ENCODE peak calls at places on chromosomes 3 and 15, in five cellular contexts. L is bronchial epithelial cell, N is K562, V is fibroblast of mammary gland, W is natural killer cell. D is an unnamed sample.

GRCh38 chr15:80989110-80989517 is 505 bp downstream of the MESD start:
- DNase-seq in L (no peak), N (peak; percentile 46), V (no peak), W (no peak), D (no peak)

GRCh38 chr15:25693321-25694237 is 169.5 kb downstream of the ATP10A start:
- DNase-seq in L (no peak), N (peak; percentile 46), V (peak; percentile 39), W (no peak), D (peak; percentile 20)

GRCh38 chr3:178054505-178054904 is 481.7 kb upstream of the KCNMB2 start:
- DNase-seq in L (no peak), N (no peak), V (peak; percentile 21), W (no peak), D (no peak)

GRCh38 chr3:71710906-71711494 is 14.2 kb downstream of the EIF4E3 start:
- DNase-seq in L (peak; percentile 59), N (peak; percentile 37), V (peak; percentile 71), W (no peak), D (peak; percentile 62)

GRCh38 chr3:51673802-51674654 is 3.0 kb downstream of the TEX264 start:
- DNase-seq in L (no peak), N (no peak), V (no peak), W (no peak), D (no peak)

GRCh38 chr3:111967651-111968274 is 11.1 kb upstream of the ABHD10 start:
- DNase-seq in L (peak; percentile 58), N (peak; percentile 47), V (peak; percentile 82), W (peak; percentile 66), D (peak; percentile 77)

GRCh38 chr3:142857056-142857455 is 31.8 kb downstream of the PCOLCE2 start:
- DNase-seq in L (peak; percentile 48), N (no peak), V (no peak), W (no peak), D (peak; percentile 38)

GRCh38 chr15:33516563-33516962 is 205.8 kb downstream of the RYR3 start:
- DNase-seq in L (no peak), N (no peak), V (no peak), W (no peak), D (no peak)

GRCh38 chr3:23611737-23612295 is 193.9 kb upstream of the UBE2E1 start:
- DNase-seq in L (peak; percentile 36), N (no peak), V (peak; percentile 57), W (no peak), D (peak; percentile 48)

DNA sequence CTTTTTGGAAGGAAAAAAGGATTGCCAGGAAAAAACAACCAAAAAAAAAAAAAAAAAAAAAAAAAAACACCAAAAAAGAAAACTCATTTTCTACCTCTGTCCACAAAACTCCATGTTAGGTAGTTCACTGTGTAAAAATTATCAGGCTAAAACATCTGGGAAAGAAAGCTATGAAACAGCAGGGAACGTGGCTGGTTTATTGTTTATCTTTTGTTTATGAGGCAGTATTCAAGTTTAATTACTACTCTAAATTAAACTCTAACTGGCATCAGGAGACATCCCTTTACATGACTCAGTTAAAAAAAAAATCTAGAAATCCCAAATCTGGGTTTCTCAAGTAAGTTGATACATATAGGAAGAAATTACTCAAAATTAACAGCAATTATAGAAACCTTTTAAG is 21.8 kb downstream of the MEIS2 start:
- DNase-seq in L (no peak), N (peak; percentile 17), V (no peak), W (no peak), D (no peak)
- TF ChIP-seq CTCF in L (no peak), N (no peak), V (no peak), W (no peak), D (no peak)

GRCh38 chr3:153626158-153626557 is 464.1 kb downstream of the RAP2B start:
- DNase-seq in L (no peak), N (no peak), V (no peak), W (no peak), D (no peak)
- TF ChIP-seq CTCF in L (no peak), N (no peak), V (no peak), W (no peak), D (no peak)

DNA sequence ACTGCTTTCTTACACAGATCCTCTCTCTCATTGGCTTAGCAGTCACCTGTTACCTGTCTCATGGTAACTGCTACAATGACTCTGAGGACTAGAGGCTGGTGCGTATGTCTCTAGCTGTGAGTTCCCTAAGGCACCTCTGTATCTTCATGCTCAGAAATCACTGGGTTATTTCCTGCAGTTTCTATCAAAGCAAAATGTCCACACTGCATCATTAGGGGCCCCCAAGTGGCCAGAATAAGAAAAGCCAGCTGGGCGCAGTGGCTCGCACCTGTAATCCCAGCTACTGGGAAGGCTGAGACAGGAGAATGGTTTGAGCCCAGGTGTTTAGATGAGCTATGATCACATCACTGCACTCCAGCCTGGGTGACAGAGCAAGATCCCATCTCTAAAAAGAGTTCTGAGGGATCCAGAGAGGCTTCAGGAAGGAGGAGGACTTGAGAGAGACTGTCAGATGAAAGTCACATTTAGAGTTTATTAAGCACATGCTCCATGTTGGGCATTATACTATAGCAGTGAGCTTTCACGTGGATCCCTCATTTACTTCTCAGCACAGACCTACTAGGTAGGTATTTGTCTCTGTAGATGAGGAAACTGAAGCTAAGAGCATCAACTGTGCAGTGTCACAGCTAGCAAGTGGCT is 2.3 kb upstream of the VPS18 start:
- DNase-seq in L (peak; percentile 72), N (no peak), V (peak; percentile 46), W (no peak), D (peak; percentile 23)
- TF ChIP-seq CTCF in L (peak; percentile 74), N (peak; percentile 90), V (peak; percentile 61), W (peak; percentile 53), D (peak; percentile 89)

GRCh38 chr3:190339130-190339529 is 16.9 kb upstream of the CLDN1 start:
- DNase-seq in L (peak; percentile 91), N (no peak), V (peak; percentile 67), W (no peak), D (peak; percentile 50)
- TF ChIP-seq CTCF in L (peak; percentile 43), N (no peak), V (peak; percentile 33), W (no peak), D (peak; percentile 69)

DNA sequence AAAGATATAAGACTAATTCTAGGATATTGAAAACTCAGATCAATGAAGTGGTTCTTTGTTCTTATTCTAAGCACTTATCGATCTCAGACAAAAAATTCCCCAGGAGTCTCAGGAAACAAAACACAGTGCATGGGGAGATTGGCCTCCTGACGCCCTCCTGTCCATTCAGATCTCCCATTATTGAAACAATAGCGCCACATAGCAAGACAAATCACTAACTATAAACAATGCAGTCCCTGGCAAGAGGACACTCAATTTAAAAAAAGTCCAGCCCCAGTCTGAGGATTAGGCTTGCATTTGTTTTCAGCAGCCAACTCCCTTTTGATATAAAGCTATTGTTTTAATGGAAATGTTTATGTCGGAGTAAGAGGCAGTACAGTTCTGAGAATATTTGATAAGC is 528.2 kb downstream of the GABRG3 start:
- DNase-seq in L (no peak), N (no peak), V (no peak), W (no peak), D (no peak)
- TF ChIP-seq CTCF in L (no peak), N (no peak), V (no peak), W (no peak), D (no peak)

D was measured in HFFc6.